ENCODE peak calls at places on chromosomes 4 and X, in four cellular contexts. L is stomach, A is fibroblast of lung, O is SJSA1. T is an unnamed sample.

GRCh38 chr4:8106451-8107025 is 52.1 kb downstream of the ABLIM2 start:
- DNase-seq in L (no peak), O (no peak), A (no peak), T (no peak)

GRCh38 chr4:55069248-55069647 is 56.1 kb downstream of the KDR start:
- DNase-seq in O (no peak), A (no peak), L (no peak), T (peak; percentile 67)

GRCh38 chr4:60743654-60744053 is 456.5 kb upstream of the ADGRL3 start:
- DNase-seq in L (no peak), A (no peak), O (no peak), T (no peak)

GRCh38 chr4:145420595-145421214 is 60.9 kb upstream of the SMAD1 start:
- DNase-seq in A (no peak), O (no peak), L (no peak), T (no peak)

GRCh38 chrX:51568586-51568985 is 50.1 kb downstream of the CENPVL3 start:
- DNase-seq in A (peak; percentile 67), L (no peak), O (peak; percentile 66), T (peak; percentile 57)

GRCh38 chr4:25290490-25291067 is 22.0 kb upstream of the ZCCHC4 start:
- DNase-seq in A (no peak), O (no peak), L (no peak), T (no peak)

GRCh38 chr4:118280501-118281218 is 72.1 kb downstream of the PRSS12 start:
- DNase-seq in L (peak; percentile 55), O (peak; percentile 42), A (peak; percentile 85), T (peak; percentile 72)

GRCh38 chr4:51858605-51859211 is 15.8 kb downstream of the DCUN1D4 start:
- DNase-seq in O (no peak), A (peak; percentile 78), L (no peak), T (no peak)

GRCh38 chr4:82745173-82745842 is 53.3 kb downstream of the SCD5 start:
- DNase-seq in L (no peak), A (no peak), O (peak; percentile 20), T (peak; percentile 79)

GRCh38 chrX:9569875-9570274 is 105.0 kb downstream of the TBL1X start:
- DNase-seq in A (peak; percentile 49), O (peak; percentile 31), L (no peak), T (no peak)

GRCh38 chr4:111628437-111628836 is 516.8 kb upstream of the FAM241A start:
- DNase-seq in O (no peak), A (no peak), L (no peak), T (no peak)

GRCh38 chr4:72319596-72319995 is 249.4 kb downstream of the ADAMTS3 start:
- DNase-seq in O (peak; percentile 4), A (no peak), L (no peak), T (peak; percentile 92)

GRCh38 chrX:118502121-118502794 is 6.6 kb downstream of the DOCK11 start:
- DNase-seq in A (no peak), L (no peak), O (no peak), T (no peak)

GRCh38 chr4:133150643-133151300 is 1.7 kb downstream of the PCDH10 start:
- DNase-seq in A (peak; percentile 12), O (no peak), L (no peak), T (peak; percentile 4)

GRCh38 chr4:33996075-33996718 is 2248.1 kb downstream of the ARAP2 start:
- DNase-seq in O (no peak), L (no peak), A (no peak), T (peak; percentile 6)

GRCh38 chr4:6466756-6467381 is 5.5 kb downstream of the PPP2R2C start:
- DNase-seq in L (no peak), O (no peak), A (no peak), T (no peak)

GRCh38 chr4:102843273-102843672 is 15.9 kb upstream of the UBE2D3 start:
- DNase-seq in O (no peak), L (no peak), A (no peak), T (no peak)

GRCh38 chr4:120317713-120318112 is 251.1 kb upstream of the MAD2L1 start:
- DNase-seq in L (no peak), A (peak; percentile 11), O (no peak), T (no peak)

GRCh38 chr4:168822481-168822880 is 187.6 kb downstream of the CBR4 start:
- DNase-seq in O (no peak), A (no peak), L (no peak), T (no peak)

GRCh38 chr4:4610672-4611071 is 68.8 kb upstream of the STX18 start:
- DNase-seq in O (no peak), A (no peak), L (no peak), T (no peak)

GRCh38 chrX:63186137-63186536 is 165.0 kb downstream of the SPIN4 start:
- DNase-seq in O (no peak), L (no peak), A (no peak), T (no peak)

GRCh38 chrX:124771292-124771691 is 424.9 kb downstream of the SH2D1A start:
- DNase-seq in O (no peak), A (no peak), L (no peak), T (no peak)

GRCh38 chr4:86973668-86974067 is 38.9 kb downstream of the AFF1 start:
- DNase-seq in A (no peak), O (no peak), L (no peak), T (no peak)

GRCh38 chrX:114075073-114075673 is 508.7 kb upstream of the HTR2C start:
- DNase-seq in L (no peak), A (no peak), O (no peak), T (peak; percentile 4)

GRCh38 chr4:111542056-111542455 is 603.2 kb upstream of the FAM241A start:
- DNase-seq in O (no peak), L (no peak), A (no peak), T (peak; percentile 50)

GRCh38 chrX:15564981-15565579 is 35.7 kb downstream of the ACE2 start:
- DNase-seq in O (peak; percentile 3), A (peak; percentile 67), L (peak; percentile 76), T (peak; percentile 66)

GRCh38 chrX:70454441-70455365 is 10.1 kb downstream of the DLG3 start:
- DNase-seq in A (peak; percentile 66), O (peak; percentile 78), L (peak; percentile 88), T (peak; percentile 50)

GRCh38 chr4:108168672-108169562 is at the start of gene LEF1:
- DNase-seq in O (peak; percentile 93), A (peak; percentile 46), L (peak; percentile 34), T (peak; percentile 51)

GRCh38 chr4:150387983-150388382 is 194.0 kb upstream of the MAB21L2 start:
- DNase-seq in O (no peak), A (no peak), L (no peak), T (no peak)

GRCh38 chrX:40209951-40210617 is 112.3 kb upstream of the BCOR start:
- DNase-seq in A (no peak), L (no peak), O (peak; percentile 2), T (peak; percentile 72)

GRCh38 chrX:123846598-123847038 is 13.2 kb upstream of the XIAP start:
- DNase-seq in O (no peak), L (no peak), A (peak; percentile 61), T (peak; percentile 66)

GRCh38 chrX:16560173-16560572 is 89.8 kb upstream of the S100G start:
- DNase-seq in L (no peak), A (no peak), O (no peak), T (no peak)

DNA sequence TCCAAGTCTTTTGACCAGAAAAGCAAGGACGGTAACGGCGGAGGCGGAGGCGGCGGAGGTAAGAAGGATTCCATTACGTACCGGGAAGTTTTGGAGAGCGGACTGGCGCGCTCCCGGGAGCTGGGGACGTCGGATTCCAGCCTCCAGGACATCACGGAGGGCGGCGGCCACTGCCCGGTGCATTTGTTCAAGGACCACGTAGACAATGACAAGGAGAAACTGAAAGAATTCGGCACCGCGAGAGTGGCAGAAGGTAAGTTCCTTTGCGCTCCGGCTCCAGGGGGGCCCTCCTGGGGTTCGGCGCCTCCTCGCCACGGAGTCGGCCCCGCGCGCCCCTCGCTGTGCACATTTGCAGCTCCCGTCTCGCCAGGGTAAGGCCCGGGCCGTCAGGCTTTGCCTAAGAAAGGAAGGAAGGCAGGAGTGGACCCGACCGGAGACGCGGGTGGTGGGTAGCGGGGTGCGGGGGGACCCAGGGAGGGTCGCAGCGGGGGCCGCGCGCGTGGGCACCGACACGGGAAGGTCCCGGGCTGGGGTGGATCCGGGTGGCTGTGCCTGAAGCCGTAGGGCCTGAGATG is 418 bp downstream of the SHOX start:
- DNase-seq in L (no peak), A (no peak), O (no peak), T (no peak)
- H3K4me3 ChIP-seq in L (no peak overlapping the region), A (no peak overlapping the region), O (no peak overlapping the region), T (no peak overlapping the region)

GRCh38 chr4:184235526-184235925 is 17.9 kb upstream of the ENPP6 start:
- DNase-seq in A (no peak), L (no peak), O (no peak), T (no peak)
- H3K4me3 ChIP-seq in A (no peak overlapping the region), L (no peak overlapping the region), O (no peak overlapping the region), T (no peak overlapping the region)

GRCh38 chr4:160319868-160320260 is 1217.0 kb downstream of the RAPGEF2 start:
- DNase-seq in A (no peak), L (no peak), O (no peak), T (no peak)

GRCh38 chr4:160318567-160319220 is 1215.8 kb downstream of the RAPGEF2 start:
- DNase-seq in A (no peak), L (no peak), O (no peak), T (no peak)

GRCh38 chr4:160316036-160316435 is 1213.2 kb downstream of the RAPGEF2 start:
- DNase-seq in L (no peak), O (no peak), A (no peak), T (no peak)

DNA sequence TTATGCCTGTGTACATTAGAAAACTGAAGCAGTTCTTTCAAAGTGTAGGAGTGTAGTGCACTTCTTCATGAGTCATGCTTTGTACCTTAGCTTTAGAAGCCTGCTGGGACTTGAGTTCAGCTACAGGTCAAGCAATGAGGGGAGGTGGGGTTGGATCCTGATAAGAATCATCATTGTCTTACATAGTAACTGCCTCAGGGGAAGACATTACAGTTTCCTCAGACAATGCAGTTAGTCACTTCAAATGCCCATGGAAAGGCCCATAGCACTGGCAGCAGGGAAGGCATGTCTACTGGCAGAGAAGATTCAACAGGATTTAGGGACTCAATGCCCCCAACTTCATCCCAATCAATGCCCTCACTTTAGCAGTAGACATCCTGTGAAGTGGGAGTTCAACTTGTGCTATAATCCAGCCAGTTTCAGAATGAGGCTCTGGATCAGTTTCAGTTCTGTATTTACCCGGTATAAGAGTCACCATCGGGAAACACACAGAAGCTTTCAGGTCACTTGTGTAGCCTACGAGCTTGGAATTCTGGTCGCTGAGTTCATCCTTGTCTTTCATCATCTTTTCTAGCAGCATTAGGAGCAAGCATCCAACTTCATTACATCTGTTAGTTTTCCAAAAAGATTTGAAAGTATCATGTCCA is 1216.5 kb downstream of the RAPGEF2 start:
- DNase-seq in O (no peak), A (no peak), L (no peak), T (no peak)
- H3K4me3 ChIP-seq in O (no peak overlapping the region), A (no peak overlapping the region), L (no peak overlapping the region), T (no peak overlapping the region)

GRCh38 chr4:156223985-156224384 is 270.3 kb upstream of the CTSO start:
- DNase-seq in O (no peak), L (no peak), A (no peak), T (no peak)
- H3K4me3 ChIP-seq in O (no peak overlapping the region), L (no peak overlapping the region), A (no peak overlapping the region), T (no peak overlapping the region)

DNA sequence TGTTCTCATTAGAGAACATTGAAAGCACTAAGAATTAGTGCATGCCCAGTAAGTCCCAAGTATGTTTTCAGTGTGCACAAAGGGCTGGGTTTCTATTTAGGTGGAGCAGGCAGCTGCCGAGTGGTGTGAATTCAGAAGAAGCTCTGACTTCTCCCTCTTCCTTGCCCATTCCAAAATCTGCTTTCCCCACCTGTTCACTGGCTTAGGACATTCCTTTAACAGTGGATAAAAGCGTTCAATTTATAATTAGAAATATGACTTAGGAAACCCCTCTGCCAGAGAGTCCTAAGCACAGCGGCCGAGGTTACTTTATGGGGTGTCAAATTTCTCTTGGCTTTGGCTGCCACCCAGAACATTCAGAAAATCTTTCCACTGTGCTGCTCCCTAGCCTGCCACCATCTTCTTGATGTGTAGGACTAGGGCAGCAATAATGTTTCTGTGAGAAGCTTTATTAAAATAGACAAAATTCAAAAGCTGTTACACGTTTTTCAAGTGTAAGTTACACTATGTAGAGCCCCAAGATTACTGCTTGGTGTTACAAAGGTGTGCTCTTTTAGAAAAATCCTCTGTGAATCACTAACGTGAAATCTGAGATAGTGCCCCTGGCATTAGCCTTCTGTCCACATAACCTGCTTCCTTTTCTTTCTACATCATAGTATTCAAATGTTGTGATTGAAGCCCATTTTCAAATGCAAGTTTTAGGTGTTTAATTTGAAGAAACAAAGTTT is 191.6 kb upstream of the ANKRD50 start:
- DNase-seq in L (peak; percentile 62), A (peak; percentile 82), O (peak; percentile 15), T (peak; percentile 66)
- H3K4me3 ChIP-seq in L (peak overlapping the region; percentile 14), A (peak overlapping the region; percentile 30), O (no peak overlapping the region), T (peak overlapping the region; percentile 52)